ENCODE peak calls at places on chromosomes 16 and 17, in six cellular contexts. X is KBM-7, S is NAMALWA, U is kidney glomerular epithelial cell, B is NCI-H2081, K is neural progenitor cell. A is an unnamed sample.

GRCh38 chr16:55508271-55508921 is 476 bp upstream of the LPCAT2 start:
- DNase-seq in X (peak; percentile 20), S (no peak), U (no peak), B (no peak), K (no peak), A (no peak)

GRCh38 chr16:67649494-67649931 is 4.6 kb downstream of the CARMIL2 start:
- DNase-seq in X (no peak), S (no peak), U (no peak), B (no peak), K (peak; percentile 80), A (peak; percentile 95)

GRCh38 chr17:67779098-67779672 is 46.1 kb upstream of the BPTF start:
- DNase-seq in X (peak; percentile 81), S (peak; percentile 49), U (no peak), B (no peak), K (peak; percentile 65), A (peak; percentile 88)

GRCh38 chr16:12801511-12802042 is 2.1 kb downstream of the CPPED1 start:
- DNase-seq in X (peak; percentile 89), S (no peak), U (peak; percentile 65), B (no peak), K (no peak), A (no peak)

GRCh38 chr17:2237960-2238359 is 65.6 kb downstream of the SMG6 start:
- DNase-seq in X (no peak), S (no peak), U (peak; percentile 43), B (no peak), K (no peak), A (no peak)

GRCh38 chr16:23403547-23403946 is 49.4 kb downstream of the COG7 start:
- DNase-seq in X (no peak), S (no peak), U (no peak), B (no peak), K (no peak), A (no peak)

GRCh38 chr17:29583324-29584248 is 5.9 kb downstream of the GIT1 start:
- DNase-seq in X (no peak), S (no peak), U (no peak), B (no peak), K (no peak), A (no peak)

GRCh38 chr16:85085721-85086120 is 26.6 kb downstream of the CIBAR2 start:
- DNase-seq in X (no peak), S (no peak), U (no peak), B (no peak), K (no peak), A (no peak)

GRCh38 chr17:76270770-76271668 is 5.9 kb downstream of the UBALD2 start:
- DNase-seq in X (no peak), S (peak; percentile 61), U (no peak), B (no peak), K (no peak), A (no peak)

GRCh38 chr16:54116126-54116525 is 170.5 kb downstream of the IRX3 start:
- DNase-seq in X (no peak), S (no peak), U (no peak), B (peak; percentile 62), K (no peak), A (no peak)

GRCh38 chr17:14107889-14108288 is 38.6 kb downstream of the COX10 start:
- DNase-seq in X (no peak), S (no peak), U (no peak), B (no peak), K (no peak), A (no peak)

GRCh38 chr17:6427284-6427781 is 7.6 kb downstream of the AIPL1 start:
- DNase-seq in X (peak; percentile 82), S (peak; percentile 5), U (peak; percentile 1), B (no peak), K (no peak), A (no peak)

GRCh38 chr17:74952431-74953128 is 16.9 kb downstream of the OTOP3 start:
- DNase-seq in X (no peak), S (no peak), U (no peak), B (no peak), K (no peak), A (no peak)

GRCh38 chr17:1522626-1523025 is 6.2 kb upstream of the INPP5K start:
- DNase-seq in X (no peak), S (no peak), U (no peak), B (no peak), K (no peak), A (no peak)

GRCh38 chr17:58966208-58966607 is 140.5 kb downstream of the TRIM37 start:
- DNase-seq in X (no peak), S (no peak), U (no peak), B (no peak), K (no peak), A (no peak)

A was measured in H9.